ENCODE peak calls at places on chromosomes 11 and 22, in four cellular contexts. C is Panc1, J is HepG2, N is K562. R is an unnamed sample.
A peak's percentile ranks its signal among the peaks of the same experiment; 100 is the strongest.

GRCh38 chr11:128226106-128226716 is 361.1 kb downstream of the ETS1 start:
- DNase-seq in J (no peak), N (no peak), C (no peak), R (no peak)

GRCh38 chr11:6402061-6402470 is 11.8 kb downstream of the SMPD1 start:
- DNase-seq in J (peak; percentile 59), N (no peak), C (no peak), R (no peak)

GRCh38 chr22:16917144-16918003 is 90.6 kb downstream of the GAB4 start:
- DNase-seq in J (peak; percentile 57), C (peak; percentile 39), N (peak; percentile 75), R (peak; percentile 65)

GRCh38 chr22:40709752-40710413 is 30.6 kb downstream of the MCHR1 start:
- DNase-seq in N (no peak), J (no peak), C (no peak), R (no peak)

GRCh38 chr11:7582338-7582985 is 68.7 kb downstream of the PPFIBP2 start:
- DNase-seq in J (no peak), C (no peak), N (no peak), R (no peak)

GRCh38 chr11:128469220-128469619 is 118.1 kb downstream of the ETS1 start:
- DNase-seq in C (no peak), J (no peak), N (no peak), R (no peak)

GRCh38 chr22:27994481-27995331 is 75.7 kb upstream of the PITPNB start:
- DNase-seq in J (no peak), C (no peak), N (no peak), R (no peak)

GRCh38 chr22:38762607-38763006 is 6.8 kb upstream of the SUN2 start:
- DNase-seq in N (no peak), C (no peak), J (no peak), R (no peak)

GRCh38 chr11:56474729-56475128 is 1.6 kb upstream of the OR5M3 start:
- DNase-seq in N (no peak), C (no peak), J (no peak), R (no peak)

GRCh38 chr22:30234786-30235470 is 11.6 kb downstream of the LIF start:
- DNase-seq in N (no peak), J (no peak), C (no peak), R (no peak)

GRCh38 chr11:121134758-121135312 is 33.8 kb downstream of the TECTA start:
- DNase-seq in C (no peak), N (no peak), J (no peak), R (no peak)

GRCh38 chr22:31347251-31348008 is 1.3 kb upstream of the PATZ1 start:
- DNase-seq in C (no peak), N (no peak), J (peak; percentile 64), R (peak; percentile 50)

GRCh38 chr11:72738199-72739141 is 13.7 kb downstream of the ARAP1 start:
- DNase-seq in C (no peak), N (peak; percentile 42), J (no peak), R (no peak)

GRCh38 chr11:12100886-12101285 is 9.5 kb upstream of the MICAL2 start:
- DNase-seq in N (no peak), J (no peak), C (no peak), R (no peak)

GRCh38 chr22:22702159-22702873 is 57.9 kb downstream of the GGTLC2 start:
- DNase-seq in J (no peak), N (no peak), C (no peak), R (no peak)

GRCh38 chr11:76075699-76076098 is 130.6 kb downstream of the WNT11 start:
- DNase-seq in J (no peak), C (no peak), N (no peak), R (no peak)

GRCh38 chr11:24793479-24793878 is 296.6 kb downstream of the LUZP2 start:
- DNase-seq in J (no peak), C (no peak), N (no peak), R (no peak)

GRCh38 chr11:113261709-113262475 is 52.5 kb upstream of the TTC12 start:
- DNase-seq in C (no peak), N (no peak), J (no peak), R (no peak)
- TF ChIP-seq TCF7L2 in C (no peak), N (no peak), J (no peak), R (no peak)

GRCh38 chr11:130399196-130399595 is 29.2 kb downstream of the ADAMTS8 start:
- DNase-seq in J (no peak), N (no peak), C (no peak), R (no peak)
- TF ChIP-seq REST in J (peak; percentile 56), N (no peak), C (peak; percentile 59), R (no peak)

DNA sequence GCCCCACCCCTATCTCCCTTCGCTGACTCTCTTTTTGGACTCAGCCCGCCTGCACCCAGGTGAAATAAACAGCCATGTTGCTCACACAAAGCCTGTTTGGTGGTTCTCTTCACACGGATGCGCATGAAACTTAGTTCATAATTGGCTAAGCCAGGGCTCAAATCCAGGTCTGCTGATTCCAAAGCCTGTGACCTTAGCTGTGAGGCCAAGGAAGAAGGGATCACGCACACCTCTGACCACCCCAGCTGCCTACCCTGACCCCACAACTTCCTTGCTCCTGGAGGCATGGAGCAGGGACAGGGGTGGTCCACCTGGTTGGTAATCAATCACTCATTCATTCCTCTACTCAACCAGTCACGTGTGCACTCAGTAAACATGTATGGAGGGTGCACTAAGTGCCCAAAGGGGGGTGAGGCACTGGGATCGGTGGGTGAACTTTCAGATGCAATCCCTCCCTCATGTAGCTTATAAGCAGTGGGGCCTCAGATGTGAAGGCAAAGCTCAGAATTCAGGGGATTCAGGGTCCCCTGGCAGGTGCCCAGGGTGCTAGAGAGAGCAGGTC is 10.3 kb downstream of the FXYD2 start:
- DNase-seq in J (no peak), C (no peak), N (no peak), R (no peak)
- H3K27ac ChIP-seq in J (no peak overlapping the region), C (no peak overlapping the region), N (no peak overlapping the region), R (no peak overlapping the region)

DNA sequence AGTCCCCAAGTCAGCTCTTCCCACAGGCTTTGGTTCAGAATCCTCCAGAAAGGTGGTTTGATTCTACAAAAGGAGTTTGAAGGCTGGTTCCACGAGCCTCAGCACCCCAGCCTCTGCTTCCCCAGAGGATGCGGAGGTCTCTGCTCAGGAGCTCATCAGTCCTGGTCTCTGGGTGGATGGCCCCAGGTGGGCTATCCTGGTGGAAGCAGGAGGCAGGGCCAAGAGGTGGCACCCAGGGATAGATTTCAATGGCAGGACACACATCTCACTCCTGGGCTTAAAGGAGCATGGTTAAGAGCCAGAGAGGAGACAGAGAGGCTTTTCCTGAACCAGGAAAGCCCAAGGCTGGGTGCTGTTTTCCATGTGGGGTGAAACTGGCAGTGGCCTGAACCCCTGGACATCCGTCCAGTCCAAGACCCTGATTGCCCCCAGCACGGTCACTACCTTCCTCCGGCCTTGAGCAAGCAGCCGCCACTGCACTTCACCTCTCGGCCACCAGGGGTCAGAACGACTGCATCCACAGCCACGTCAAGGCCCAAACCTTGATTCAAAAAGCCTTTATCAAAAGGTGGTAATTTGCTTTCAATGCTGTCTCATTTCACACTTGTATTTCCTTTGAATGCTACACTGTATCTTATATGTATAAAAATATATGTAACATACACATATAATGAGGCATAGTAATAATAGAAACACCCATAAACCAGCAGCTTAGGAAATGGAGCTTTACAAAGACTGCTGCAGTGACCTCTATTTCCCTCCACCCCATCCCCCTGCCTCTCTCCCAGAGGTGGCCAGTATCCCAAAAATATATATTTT is 19.3 kb upstream of the FXYD2 start:
- DNase-seq in N (peak; percentile 76), J (no peak), C (peak; percentile 54), R (peak; percentile 54)
- TF ChIP-seq TCF7L2 in N (no peak), J (no peak), C (no peak), R (no peak)

DNA sequence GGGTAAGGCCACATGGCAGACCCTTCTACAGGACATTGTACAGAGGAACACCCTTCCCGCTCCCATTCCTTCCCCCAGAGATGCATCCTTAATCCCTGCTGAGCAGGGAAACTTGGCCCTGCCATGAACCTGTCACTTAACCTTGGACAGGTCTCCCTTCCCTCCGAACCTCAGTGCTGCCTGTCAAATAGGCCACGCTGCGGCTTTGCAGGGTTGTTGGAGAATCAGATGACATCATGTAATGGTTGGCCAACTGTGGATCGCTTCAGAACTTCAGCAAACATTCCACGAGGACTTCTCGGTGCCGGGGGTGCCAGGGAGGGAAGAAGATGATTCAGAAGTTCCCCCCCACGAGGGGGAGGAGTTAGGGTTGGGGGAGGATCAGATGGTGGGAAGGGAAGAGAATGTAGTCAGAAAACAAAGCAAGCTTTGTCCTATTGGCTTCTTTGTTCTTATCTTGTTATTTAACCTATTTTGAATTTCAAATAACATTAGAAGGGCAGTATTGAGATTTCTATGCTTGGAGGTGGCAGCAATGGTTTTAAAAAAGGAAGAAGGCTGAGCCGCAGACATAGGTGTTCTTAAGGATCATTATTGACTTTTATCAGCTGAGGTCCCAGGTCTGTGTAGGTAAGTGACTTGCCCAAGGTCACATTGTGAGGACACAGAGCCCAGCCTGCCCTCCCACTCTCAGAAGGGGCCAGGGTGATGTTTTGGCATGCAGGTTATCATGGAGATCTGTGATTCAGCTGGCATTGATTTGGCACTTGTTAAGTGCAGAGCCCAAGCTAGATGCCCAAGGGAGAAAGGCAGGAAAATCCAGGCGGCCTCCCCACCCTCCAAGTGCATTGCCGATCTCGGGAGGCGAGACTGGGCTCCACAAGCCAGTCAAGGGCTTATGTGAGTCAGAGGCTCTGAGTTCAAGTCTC is 3.1 kb downstream of the CDC42EP1 start:
- DNase-seq in J (peak; percentile 97), N (no peak), C (no peak), R (peak; percentile 57)
- TF ChIP-seq REST in J (peak; percentile 56), N (no peak), C (no peak), R (no peak)

GRCh38 chr22:21651521-21652009 is 9.5 kb downstream of the SDF2L1 start:
- DNase-seq in C (no peak), N (no peak), J (no peak), R (no peak)

GRCh38 chr22:21650280-21650679 is 8.2 kb downstream of the SDF2L1 start:
- DNase-seq in J (no peak), C (no peak), N (no peak), R (no peak)

GRCh38 chr22:21650823-21651520 is 8.9 kb downstream of the SDF2L1 start:
- DNase-seq in C (no peak), J (no peak), N (no peak), R (no peak)

GRCh38 chr22:21652010-21652546 is 10.0 kb downstream of the SDF2L1 start:
- DNase-seq in C (no peak), N (peak; percentile 100), J (peak; percentile 84), R (peak; percentile 55)

GRCh38 chr22:21652547-21653545 is 10.7 kb downstream of the SDF2L1 start:
- DNase-seq in J (no peak), N (peak; percentile 92), C (no peak), R (no peak)
- H3K27ac ChIP-seq in J (peak overlapping the region; percentile 77), N (peak overlapping the region; percentile 69), C (peak overlapping the region; percentile 75), R (peak overlapping the region; percentile 73)

GRCh38 chr11:15430381-15430780 is 315.7 kb downstream of the INSC start:
- DNase-seq in C (no peak), J (no peak), N (no peak), R (no peak)

GRCh38 chr11:15434529-15434928 is 319.8 kb downstream of the INSC start:
- DNase-seq in C (no peak), J (no peak), N (no peak), R (no peak)
- TF ChIP-seq TCF7L2 in C (no peak), J (no peak), N (no peak), R (no peak)

GRCh38 chr11:96019271-96019670 is 95.4 kb upstream of the MTMR2 start:
- DNase-seq in N (no peak), C (no peak), J (no peak), R (no peak)

GRCh38 chr11:96023311-96023710 is 99.4 kb upstream of the MTMR2 start:
- DNase-seq in N (no peak), C (no peak), J (no peak), R (no peak)

GRCh38 chr11:96024666-96025065 is 100.8 kb upstream of the MTMR2 start:
- DNase-seq in N (no peak), J (no peak), C (no peak), R (no peak)

GRCh38 chr11:96019810-96020747 is 96.2 kb upstream of the MTMR2 start:
- DNase-seq in N (no peak), C (no peak), J (no peak), R (no peak)

GRCh38 chr11:96021901-96022650 is 98.2 kb upstream of the MTMR2 start:
- DNase-seq in C (no peak), N (no peak), J (no peak), R (no peak)
- TF ChIP-seq REST in C (no peak), N (no peak), J (no peak), R (no peak)

R was measured in HCT116.